ENCODE peak calls at places on chromosomes 12 and 14, in seven cellular contexts. H is left ventricle myocardium inferior; T is CD4-positive, alpha-beta memory T cell; R is pancreas; N is right atrium auricular region; W is GM23248; M is transverse colon. Q is an unnamed sample.

GRCh38 chr12:111904438-111904837 is 62.4 kb downstream of the MAPKAPK5 start:
- DNase-seq in H (no peak), T (no peak), R (no peak), N (no peak), W (no peak), M (no peak), Q (no peak)

GRCh38 chr12:67710582-67710981 is 62.0 kb downstream of the DYRK2 start:
- DNase-seq in H (no peak), T (no peak), R (peak), N (no peak), W (peak), M (peak), Q (no peak)

GRCh38 chr14:105914738-105915385 is 388.5 kb downstream of the TMEM121 start:
- DNase-seq in H (peak), T (no peak), R (peak), N (no peak), W (no peak), M (no peak), Q (peak)

GRCh38 chr12:29644536-29645162 is 139.1 kb downstream of the TMTC1 start:
- DNase-seq in H (no peak), T (no peak), R (no peak), N (no peak), W (peak), M (no peak), Q (no peak)

GRCh38 chr12:13798162-13798561 is 183.2 kb downstream of the GRIN2B start:
- DNase-seq in H (no peak), T (no peak), R (no peak), N (no peak), W (peak), M (no peak), Q (no peak)

GRCh38 chr14:23694085-23694975 is 58.2 kb downstream of the DHRS2 start:
- DNase-seq in H (no peak), T (no peak), R (no peak), N (no peak), W (peak), M (no peak), Q (no peak)

GRCh38 chr12:47422656-47423055 is 283.2 kb downstream of the RPAP3 start:
- DNase-seq in H (no peak), T (no peak), R (no peak), N (no peak), W (peak), M (no peak), Q (no peak)

GRCh38 chr12:67996347-67996746 is 7.1 kb downstream of the IFNG-AS1 start:
- DNase-seq in H (no peak), T (no peak), R (no peak), N (no peak), W (peak), M (no peak), Q (no peak)

GRCh38 chr12:95600567-95600966 is 49.3 kb upstream of the USP44 start:
- DNase-seq in H (peak), T (no peak), R (no peak), N (no peak), W (no peak), M (no peak), Q (no peak)

GRCh38 chr14:57402173-57402852 is 11.9 kb downstream of the NAA30 start:
- DNase-seq in H (no peak), T (no peak), R (no peak), N (no peak), W (no peak), M (no peak), Q (no peak)

GRCh38 chr14:93323597-93323992 is 9.2 kb downstream of the BTBD7 start:
- DNase-seq in H (no peak), T (no peak), R (no peak), N (no peak), W (no peak), M (no peak), Q (no peak)

GRCh38 chr12:76720068-76720467 is 43.8 kb upstream of the ZDHHC17 start:
- DNase-seq in H (no peak), T (no peak), R (no peak), N (no peak), W (peak), M (no peak), Q (no peak)

GRCh38 chr14:38731962-38732361 is 371.1 kb downstream of the SEC23A start:
- DNase-seq in H (no peak), T (no peak), R (no peak), N (no peak), W (no peak), M (no peak), Q (no peak)

GRCh38 chr12:64192644-64193043 is 29.5 kb downstream of the KICS2 start:
- DNase-seq in H (no peak), T (no peak), R (no peak), N (no peak), W (no peak), M (no peak), Q (no peak)

GRCh38 chr12:99027491-99027890 is 382.4 kb downstream of the APAF1 start:
- DNase-seq in H (no peak), T (no peak), R (no peak), N (no peak), W (no peak), M (no peak), Q (no peak)

GRCh38 chr12:114430306-114430705 is 24.4 kb upstream of the TBX5 start:
- DNase-seq in H (no peak), T (no peak), R (no peak), N (no peak), W (peak), M (no peak), Q (no peak)

GRCh38 chr12:29153231-29153630 is 4.2 kb downstream of the FAR2 start:
- DNase-seq in H (no peak), T (no peak), R (no peak), N (no peak), W (no peak), M (no peak), Q (no peak)

GRCh38 chr14:77098470-77099353 is 654 bp downstream of the CIPC start:
- DNase-seq in H (peak), T (no peak), R (peak), N (peak), W (peak), M (peak), Q (peak)

DNA sequence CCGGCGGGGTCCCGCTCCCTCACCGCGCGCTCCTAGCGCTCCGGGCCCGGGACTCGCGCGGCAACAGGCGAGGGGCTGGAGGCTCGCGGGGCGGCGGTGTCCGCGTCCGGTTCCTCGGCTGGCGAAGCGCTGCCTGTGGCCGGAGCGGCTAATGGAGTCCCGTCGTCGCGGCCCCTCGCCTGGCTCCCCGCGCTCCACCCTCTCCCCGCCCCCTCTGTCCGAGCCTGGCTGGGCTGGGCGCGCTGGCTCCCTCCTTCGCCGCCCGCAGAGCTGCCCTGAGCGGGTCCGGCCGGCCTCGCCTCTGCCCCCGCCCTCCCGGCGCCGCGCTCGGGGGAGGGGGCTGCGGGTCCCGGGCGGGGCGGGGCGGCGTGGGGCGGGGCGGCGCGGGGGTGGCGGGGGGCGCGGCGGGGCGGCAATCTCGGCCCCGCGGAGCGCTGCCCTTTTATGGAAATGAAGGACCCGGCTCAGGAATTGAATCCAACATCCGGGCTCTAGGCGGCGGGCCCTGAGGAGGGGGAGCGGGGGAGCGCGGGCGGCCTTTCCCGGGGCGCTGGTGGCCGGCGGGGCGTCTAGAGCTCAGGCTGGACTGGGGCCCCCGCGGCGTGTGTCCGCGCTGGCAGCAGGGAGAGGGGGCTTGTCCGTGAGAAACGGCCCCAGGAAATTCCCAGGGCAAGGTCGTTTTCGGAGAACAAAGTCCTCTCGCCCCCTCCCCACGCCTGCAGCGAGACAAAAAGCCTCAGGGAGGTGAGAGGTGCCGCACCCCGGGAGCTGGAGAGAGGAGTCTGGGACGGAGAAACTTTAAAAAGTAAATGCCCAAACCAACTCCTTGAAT is at the start of gene FERMT2:
- DNase-seq in H (peak), T (peak), R (peak), N (peak), W (peak), M (peak), Q (peak)
- H3K4me3 ChIP-seq in H (peak), T (peak), R (peak), N (peak), W (peak), M (peak), Q (peak)

GRCh38 chr14:50083467-50084337 is 32.7 kb downstream of the VCPKMT start:
- DNase-seq in H (no peak), T (no peak), R (no peak), N (no peak), W (no peak), M (no peak), Q (no peak)
- H3K27ac ChIP-seq in H (no peak), T (peak), R (no peak), N (no peak), W (no peak), M (peak), Q (no peak)

GRCh38 chr12:71556471-71556870 is 107.2 kb downstream of the ZFC3H1 start:
- DNase-seq in H (no peak), T (no peak), R (no peak), N (no peak), W (no peak), M (no peak), Q (no peak)
- H3K4me3 ChIP-seq in H (no peak), T (no peak), R (no peak), N (no peak), W (no peak), M (no peak), Q (no peak)

DNA sequence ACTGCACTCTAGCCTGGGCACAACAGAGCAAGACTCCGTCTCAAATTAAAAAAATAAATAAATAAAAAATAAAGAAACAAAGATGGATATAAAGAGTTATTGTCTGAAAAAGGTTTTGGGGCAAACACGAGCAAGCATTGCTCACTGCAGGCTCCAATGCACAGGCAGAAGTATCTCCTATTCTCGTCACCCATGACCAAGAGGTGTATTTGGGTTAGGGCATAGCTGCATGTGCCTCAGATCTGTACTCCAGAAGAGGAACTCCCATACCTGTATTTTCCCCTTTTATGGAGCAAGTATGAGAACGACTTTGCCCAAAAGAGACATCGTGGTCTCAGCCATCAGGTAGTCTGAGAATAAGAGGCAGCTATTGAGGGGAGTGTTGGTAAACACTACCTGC is 10.2 kb upstream of the TCP11L2 start:
- DNase-seq in H (no peak), T (no peak), R (no peak), N (no peak), W (no peak), M (no peak), Q (no peak)
- H3K27ac ChIP-seq in H (no peak), T (no peak), R (no peak), N (no peak), W (no peak), M (no peak), Q (no peak)

GRCh38 chr14:30808576-30808975 is 65.8 kb upstream of the COCH start:
- DNase-seq in H (no peak), T (no peak), R (no peak), N (no peak), W (peak), M (no peak), Q (no peak)
- H3K4me3 ChIP-seq in H (no peak), T (no peak), R (no peak), N (no peak), W (no peak), M (no peak), Q (no peak)

DNA sequence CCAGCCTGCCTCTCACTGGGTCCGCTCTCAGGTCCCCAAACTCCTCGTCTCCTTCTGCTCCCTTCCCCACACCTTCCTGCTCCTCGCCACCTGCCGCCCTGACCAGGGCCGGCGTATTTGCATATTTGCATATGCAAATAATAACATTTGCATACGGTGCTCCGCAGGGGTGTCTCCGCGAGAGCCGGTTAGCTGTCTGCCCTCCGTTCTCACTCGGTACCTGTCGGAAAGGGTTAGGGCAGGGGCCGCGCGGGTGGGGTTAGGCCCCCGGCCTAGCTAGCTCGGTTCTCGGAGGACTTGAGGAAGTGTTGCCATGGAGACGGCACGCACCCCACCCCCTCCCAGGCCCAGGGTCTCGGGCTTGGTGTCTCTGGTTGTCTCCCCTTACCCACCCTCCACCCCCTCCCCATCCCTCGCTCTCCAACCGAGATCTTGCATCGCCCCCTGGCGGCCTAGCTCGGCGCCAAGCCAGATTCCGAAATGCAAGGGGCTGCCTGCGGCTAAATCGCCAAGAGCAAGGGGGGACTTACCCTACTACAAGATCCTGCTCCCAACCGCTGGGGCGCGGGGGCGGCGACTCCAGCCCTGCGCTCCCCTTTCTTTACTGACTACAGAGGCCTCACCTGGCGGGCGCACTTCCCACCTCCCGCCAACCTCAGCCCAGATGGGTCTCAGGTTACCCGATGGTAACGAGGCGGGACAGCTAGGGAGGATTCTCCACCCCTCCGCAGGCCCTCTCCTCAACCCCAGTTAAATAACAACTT is 8.1 kb downstream of the STAC3 start:
- DNase-seq in H (no peak), T (peak), R (peak), N (no peak), W (peak), M (peak), Q (no peak)
- H3K27ac ChIP-seq in H (no peak), T (no peak), R (no peak), N (no peak), W (no peak), M (no peak), Q (no peak)

GRCh38 chr12:48968004-48968403 is 3.5 kb downstream of the WNT10B start:
- DNase-seq in H (no peak), T (no peak), R (no peak), N (no peak), W (no peak), M (no peak), Q (no peak)

GRCh38 chr12:48969160-48969771 is 2.3 kb downstream of the WNT10B start:
- DNase-seq in H (no peak), T (no peak), R (no peak), N (no peak), W (no peak), M (no peak), Q (no peak)

GRCh38 chr12:48970702-48971334 is 717 bp downstream of the WNT10B start:
- DNase-seq in H (no peak), T (no peak), R (no peak), N (no peak), W (no peak), M (no peak), Q (no peak)

GRCh38 chr12:48968467-48968866 is 3.1 kb downstream of the WNT10B start:
- DNase-seq in H (no peak), T (no peak), R (no peak), N (no peak), W (no peak), M (no peak), Q (no peak)

GRCh38 chr12:48969847-48970701 is 1.5 kb downstream of the WNT10B start:
- DNase-seq in H (no peak), T (peak), R (no peak), N (no peak), W (peak), M (no peak), Q (peak)
- H3K4me3 ChIP-seq in H (peak), T (peak), R (no peak), N (peak), W (peak), M (no peak), Q (no peak)